ENCODE peak calls at places on chromosomes 7 and 10, in seven cellular contexts. One of them, this sample, is unnamed.
A peak's percentile ranks its signal among the peaks of the same experiment; 100 is the strongest.

GRCh38 chr10:59859570-59859969 is 46.8 kb downstream of the CCDC6 start:
- DNase-seq in astrocyte of the spinal cord: no peak
- DNase-seq in AG08395: no peak
- DNase-seq in germinal center: no peak
- DNase-seq in T-helper 9 cell: no peak
- DNase-seq in M059J: no peak
- DNase-seq in T follicular helper cell: no peak
- DNase-seq in this sample: no peak

GRCh38 chr7:84629640-84630318 is 435.2 kb upstream of the SEMA3A start:
- DNase-seq in astrocyte of the spinal cord: no peak
- DNase-seq in AG08395: no peak
- DNase-seq in germinal center: no peak
- DNase-seq in T-helper 9 cell: no peak
- DNase-seq in M059J: no peak
- DNase-seq in T follicular helper cell: no peak
- DNase-seq in this sample: no peak

GRCh38 chr7:9822458-9823290 is 1151.0 kb upstream of the PHF14 start:
- DNase-seq in astrocyte of the spinal cord: no peak
- DNase-seq in AG08395: no peak
- DNase-seq in germinal center: no peak
- DNase-seq in T-helper 9 cell: no peak
- DNase-seq in M059J: no peak
- DNase-seq in T follicular helper cell: no peak
- DNase-seq in this sample: no peak

GRCh38 chr10:42790835-42791234 is 8.2 kb downstream of the BMS1 start:
- DNase-seq in astrocyte of the spinal cord: peak; percentile 5
- DNase-seq in AG08395: no peak
- DNase-seq in germinal center: no peak
- DNase-seq in T-helper 9 cell: no peak
- DNase-seq in M059J: no peak
- DNase-seq in T follicular helper cell: no peak
- DNase-seq in this sample: no peak

GRCh38 chr10:113397031-113397430 is 155.8 kb upstream of the HABP2 start:
- DNase-seq in astrocyte of the spinal cord: no peak
- DNase-seq in AG08395: no peak
- DNase-seq in germinal center: no peak
- DNase-seq in T-helper 9 cell: no peak
- DNase-seq in M059J: no peak
- DNase-seq in T follicular helper cell: no peak
- DNase-seq in this sample: no peak

GRCh38 chr7:4851459-4852422 is 10.1 kb downstream of the PAPOLB start:
- DNase-seq in astrocyte of the spinal cord: no peak
- DNase-seq in AG08395: peak; percentile 65
- DNase-seq in germinal center: no peak
- DNase-seq in T-helper 9 cell: no peak
- DNase-seq in M059J: peak; percentile 47
- DNase-seq in T follicular helper cell: no peak
- DNase-seq in this sample: no peak

GRCh38 chr10:84447701-84448400 is 119.5 kb downstream of the CCSER2 start:
- DNase-seq in astrocyte of the spinal cord: no peak
- DNase-seq in AG08395: no peak
- DNase-seq in germinal center: no peak
- DNase-seq in T-helper 9 cell: no peak
- DNase-seq in M059J: no peak
- DNase-seq in T follicular helper cell: no peak
- DNase-seq in this sample: no peak

GRCh38 chr10:64636461-64636860 is 1115.3 kb downstream of the REEP3 start:
- DNase-seq in astrocyte of the spinal cord: no peak
- DNase-seq in AG08395: no peak
- DNase-seq in germinal center: no peak
- DNase-seq in T-helper 9 cell: no peak
- DNase-seq in M059J: no peak
- DNase-seq in T follicular helper cell: no peak
- DNase-seq in this sample: no peak

GRCh38 chr10:67259319-67259929 is 333.6 kb downstream of the LRRTM3 start:
- DNase-seq in astrocyte of the spinal cord: no peak
- DNase-seq in AG08395: no peak
- DNase-seq in germinal center: no peak
- DNase-seq in T-helper 9 cell: no peak
- DNase-seq in M059J: no peak
- DNase-seq in T follicular helper cell: no peak
- DNase-seq in this sample: no peak

GRCh38 chr10:89646833-89647570 is 2.0 kb upstream of the PANK1 start:
- DNase-seq in astrocyte of the spinal cord: no peak
- DNase-seq in AG08395: no peak
- DNase-seq in germinal center: no peak
- DNase-seq in T-helper 9 cell: no peak
- DNase-seq in M059J: no peak
- DNase-seq in T follicular helper cell: no peak
- DNase-seq in this sample: no peak

GRCh38 chr7:139648941-139649425 is 125.5 kb downstream of the CLEC2L start:
- DNase-seq in astrocyte of the spinal cord: peak; percentile 30
- DNase-seq in AG08395: no peak
- DNase-seq in germinal center: no peak
- DNase-seq in T-helper 9 cell: no peak
- DNase-seq in M059J: no peak
- DNase-seq in T follicular helper cell: no peak
- DNase-seq in this sample: no peak

GRCh38 chr7:74527842-74528241 is 74.1 kb downstream of the GTF2IRD1 start:
- DNase-seq in astrocyte of the spinal cord: no peak
- DNase-seq in AG08395: no peak
- DNase-seq in germinal center: no peak
- DNase-seq in T-helper 9 cell: no peak
- DNase-seq in M059J: no peak
- DNase-seq in T follicular helper cell: no peak
- DNase-seq in this sample: no peak

GRCh38 chr10:55091691-55092328 is 290.8 kb upstream of the PCDH15 start:
- DNase-seq in astrocyte of the spinal cord: peak; percentile 2
- DNase-seq in AG08395: peak; percentile 6
- DNase-seq in germinal center: no peak
- DNase-seq in T-helper 9 cell: no peak
- DNase-seq in M059J: no peak
- DNase-seq in T follicular helper cell: no peak
- DNase-seq in this sample: peak; percentile 24

GRCh38 chr7:18086165-18087030 is 58.8 kb upstream of the PRPS1L1 start:
- DNase-seq in astrocyte of the spinal cord: no peak
- DNase-seq in AG08395: peak; percentile 5
- DNase-seq in germinal center: peak; percentile 16
- DNase-seq in T-helper 9 cell: no peak
- DNase-seq in M059J: peak; percentile 24
- DNase-seq in T follicular helper cell: no peak
- DNase-seq in this sample: peak; percentile 46

GRCh38 chr10:100571069-100571817 is 35.5 kb downstream of the HIF1AN start:
- DNase-seq in astrocyte of the spinal cord: no peak
- DNase-seq in AG08395: no peak
- DNase-seq in germinal center: no peak
- DNase-seq in T-helper 9 cell: no peak
- DNase-seq in M059J: no peak
- DNase-seq in T follicular helper cell: no peak
- DNase-seq in this sample: no peak

GRCh38 chr10:13559124-13559700 is 27.6 kb upstream of the PRPF18 start:
- DNase-seq in astrocyte of the spinal cord: no peak
- DNase-seq in AG08395: no peak
- DNase-seq in germinal center: no peak
- DNase-seq in T-helper 9 cell: no peak
- DNase-seq in M059J: peak; percentile 54
- DNase-seq in T follicular helper cell: no peak
- DNase-seq in this sample: no peak

GRCh38 chr7:1460757-1461639 is 1.7 kb upstream of the MICALL2 start:
- DNase-seq in astrocyte of the spinal cord: peak; percentile 37
- DNase-seq in AG08395: peak; percentile 81
- DNase-seq in germinal center: no peak
- DNase-seq in T-helper 9 cell: no peak
- DNase-seq in M059J: peak; percentile 74
- DNase-seq in T follicular helper cell: no peak
- DNase-seq in this sample: no peak

GRCh38 chr10:120943542-120943941 is 92.4 kb downstream of the WDR11 start:
- DNase-seq in astrocyte of the spinal cord: no peak
- DNase-seq in AG08395: no peak
- DNase-seq in germinal center: no peak
- DNase-seq in T-helper 9 cell: no peak
- DNase-seq in M059J: no peak
- DNase-seq in T follicular helper cell: no peak
- DNase-seq in this sample: no peak

GRCh38 chr7:18597759-18598158 is 102.2 kb downstream of the HDAC9 start:
- DNase-seq in astrocyte of the spinal cord: no peak
- DNase-seq in AG08395: no peak
- DNase-seq in germinal center: no peak
- DNase-seq in T-helper 9 cell: no peak
- DNase-seq in M059J: no peak
- DNase-seq in T follicular helper cell: no peak
- DNase-seq in this sample: no peak

GRCh38 chr7:143363011-143363937 is 761 bp upstream of the FAM131B start:
- DNase-seq in astrocyte of the spinal cord: no peak
- DNase-seq in AG08395: no peak
- DNase-seq in germinal center: no peak
- DNase-seq in T-helper 9 cell: no peak
- DNase-seq in M059J: no peak
- DNase-seq in T follicular helper cell: no peak
- DNase-seq in this sample: no peak

GRCh38 chr7:32045228-32045627 is 25.0 kb downstream of the PDE1C start:
- DNase-seq in astrocyte of the spinal cord: no peak
- DNase-seq in AG08395: no peak
- DNase-seq in germinal center: no peak
- DNase-seq in T-helper 9 cell: no peak
- DNase-seq in M059J: no peak
- DNase-seq in T follicular helper cell: no peak
- DNase-seq in this sample: no peak

GRCh38 chr10:5618829-5619228 is 47.6 kb downstream of the ASB13 start:
- DNase-seq in astrocyte of the spinal cord: no peak
- DNase-seq in AG08395: peak; percentile 45
- DNase-seq in germinal center: no peak
- DNase-seq in T-helper 9 cell: no peak
- DNase-seq in M059J: no peak
- DNase-seq in T follicular helper cell: no peak
- DNase-seq in this sample: no peak

GRCh38 chr10:97060441-97061084 is 125.2 kb downstream of the SLIT1 start:
- DNase-seq in astrocyte of the spinal cord: no peak
- DNase-seq in AG08395: no peak
- DNase-seq in germinal center: no peak
- DNase-seq in T-helper 9 cell: no peak
- DNase-seq in M059J: no peak
- DNase-seq in T follicular helper cell: no peak
- DNase-seq in this sample: no peak

GRCh38 chr10:132868995-132869394 is 73.4 kb downstream of the CFAP46 start:
- DNase-seq in astrocyte of the spinal cord: no peak
- DNase-seq in AG08395: no peak
- DNase-seq in germinal center: no peak
- DNase-seq in T-helper 9 cell: no peak
- DNase-seq in M059J: no peak
- DNase-seq in T follicular helper cell: no peak
- DNase-seq in this sample: no peak

GRCh38 chr7:54831046-54831643 is 72.1 kb upstream of the SEC61G start:
- DNase-seq in astrocyte of the spinal cord: no peak
- DNase-seq in AG08395: no peak
- DNase-seq in germinal center: no peak
- DNase-seq in T-helper 9 cell: no peak
- DNase-seq in M059J: peak; percentile 42
- DNase-seq in T follicular helper cell: no peak
- DNase-seq in this sample: no peak

GRCh38 chr7:152512711-152513110 is 76.9 kb upstream of the KMT2C start:
- DNase-seq in astrocyte of the spinal cord: no peak
- DNase-seq in AG08395: no peak
- DNase-seq in germinal center: no peak
- DNase-seq in T-helper 9 cell: no peak
- DNase-seq in M059J: peak; percentile 29
- DNase-seq in T follicular helper cell: no peak
- DNase-seq in this sample: peak; percentile 93

GRCh38 chr10:3873728-3874461 is 88.9 kb upstream of the KLF6 start:
- DNase-seq in astrocyte of the spinal cord: peak; percentile 83
- DNase-seq in AG08395: peak; percentile 36
- DNase-seq in germinal center: peak; percentile 83
- DNase-seq in T-helper 9 cell: no peak
- DNase-seq in M059J: peak; percentile 72
- DNase-seq in T follicular helper cell: peak; percentile 16
- DNase-seq in this sample: peak; percentile 85

GRCh38 chr10:13801907-13802288 is 215.1 kb downstream of the PRPF18 start:
- DNase-seq in astrocyte of the spinal cord: no peak
- DNase-seq in AG08395: no peak
- DNase-seq in germinal center: no peak
- DNase-seq in T-helper 9 cell: no peak
- DNase-seq in M059J: peak; percentile 35
- DNase-seq in T follicular helper cell: no peak
- DNase-seq in this sample: no peak

GRCh38 chr10:62437696-62438095 is 63.5 kb downstream of the ZNF365 start:
- DNase-seq in astrocyte of the spinal cord: peak; percentile 88
- DNase-seq in AG08395: peak; percentile 67
- DNase-seq in germinal center: peak; percentile 43
- DNase-seq in T-helper 9 cell: no peak
- DNase-seq in M059J: peak; percentile 70
- DNase-seq in T follicular helper cell: no peak
- DNase-seq in this sample: peak; percentile 70

GRCh38 chr10:12501324-12501723 is 152.0 kb downstream of the CAMK1D start:
- DNase-seq in astrocyte of the spinal cord: no peak
- DNase-seq in AG08395: no peak
- DNase-seq in germinal center: no peak
- DNase-seq in T-helper 9 cell: no peak
- DNase-seq in M059J: no peak
- DNase-seq in T follicular helper cell: no peak
- DNase-seq in this sample: no peak